ENCODE peak calls at places on chromosomes 12 and 14, in four cellular contexts. N, M, Q and T are unnamed samples.
A peak's percentile ranks its signal among the peaks of the same experiment; 100 is the strongest.

GRCh38 chr14:51302319-51303030 is 62.4 kb downstream of the TMX1 start:
- DNase-seq in N (no peak), M (no peak), Q (no peak), T (no peak)

GRCh38 chr14:90301580-90302181 is 30.1 kb downstream of the NRDE2 start:
- DNase-seq in N (no peak), M (peak; percentile 66), Q (no peak), T (no peak)

GRCh38 chr12:132278421-132279183 is 50.8 kb downstream of the GALNT9 start:
- DNase-seq in N (no peak), M (no peak), Q (no peak), T (no peak)

GRCh38 chr14:82447586-82447985 is 913.9 kb upstream of the SEL1L start:
- DNase-seq in N (no peak), M (no peak), Q (no peak), T (no peak)

GRCh38 chr14:61332658-61333029 is 11.3 kb downstream of the PRKCH start:
- DNase-seq in N (no peak), M (no peak), Q (no peak), T (no peak)

GRCh38 chr14:61528591-61529021 is 166.7 kb upstream of the HIF1A start:
- DNase-seq in N (no peak), M (peak; percentile 93), Q (no peak), T (peak; percentile 85)

GRCh38 chr12:92149563-92149962 is 3.9 kb upstream of the BTG1 start:
- DNase-seq in N (no peak), M (no peak), Q (no peak), T (no peak)

GRCh38 chr14:78088941-78089340 is 81.2 kb upstream of the NRXN3 start:
- DNase-seq in N (no peak), M (no peak), Q (no peak), T (no peak)

GRCh38 chr12:44873898-44874297 is 2.2 kb downstream of the NELL2 start:
- DNase-seq in N (no peak), M (peak; percentile 38), Q (no peak), T (no peak)

GRCh38 chr12:127308148-127308547 is 958.8 kb upstream of the TMEM132C start:
- DNase-seq in N (no peak), M (no peak), Q (no peak), T (no peak)

GRCh38 chr14:50018236-50019210 is 97.8 kb downstream of the VCPKMT start:
- DNase-seq in N (no peak), M (peak; percentile 63), Q (no peak), T (no peak)

GRCh38 chr12:94207467-94208432 is 59.4 kb downstream of the PLXNC1 start:
- DNase-seq in N (no peak), M (no peak), Q (no peak), T (no peak)

GRCh38 chr14:61476737-61477410 is 155.5 kb downstream of the PRKCH start:
- DNase-seq in N (no peak), M (peak; percentile 85), Q (no peak), T (peak; percentile 53)

GRCh38 chr14:77318006-77318553 is 2.6 kb downstream of the POMT2 start:
- DNase-seq in N (no peak), M (no peak), Q (no peak), T (no peak)

GRCh38 chr12:75814856-75815754 is 216.5 kb downstream of the PHLDA1 start:
- DNase-seq in N (peak; percentile 12), M (peak; percentile 96), Q (no peak), T (peak; percentile 92)

GRCh38 chr14:74856366-74856765 is 19.6 kb downstream of the PROX2 start:
- DNase-seq in N (no peak), M (no peak), Q (no peak), T (no peak)

GRCh38 chr12:93860659-93861373 is 183.6 kb downstream of the CRADD start:
- DNase-seq in N (no peak), M (no peak), Q (no peak), T (peak; percentile 28)

GRCh38 chr12:113479578-113480335 is 8.1 kb upstream of the LHX5 start:
- DNase-seq in N (no peak), M (peak; percentile 62), Q (no peak), T (peak; percentile 7)

GRCh38 chr12:116002890-116003536 is 274.5 kb downstream of the MED13L start:
- DNase-seq in N (no peak), M (peak; percentile 38), Q (no peak), T (no peak)

GRCh38 chr12:66755727-66756395 is 77.0 kb upstream of the GRIP1 start:
- DNase-seq in N (no peak), M (no peak), Q (no peak), T (no peak)

GRCh38 chr14:74720526-74720925 is 7.6 kb downstream of the FCF1 start:
- DNase-seq in N (no peak), M (peak; percentile 56), Q (no peak), T (no peak)

GRCh38 chr14:50844397-50844796 is 13.4 kb upstream of the NIN start:
- DNase-seq in N (no peak), M (no peak), Q (no peak), T (no peak)

GRCh38 chr14:93332032-93332852 is 594 bp downstream of the BTBD7 start:
- DNase-seq in N (no peak), M (peak; percentile 72), Q (no peak), T (no peak)

GRCh38 chr14:34256223-34256622 is 205.8 kb downstream of the SPTSSA start:
- DNase-seq in N (no peak), M (no peak), Q (no peak), T (no peak)

GRCh38 chr12:95126076-95126475 is 52.7 kb upstream of the NR2C1 start:
- DNase-seq in N (no peak), M (no peak), Q (no peak), T (no peak)

GRCh38 chr14:104560586-104560945 is 19.0 kb upstream of the C14orf180 start:
- DNase-seq in N (no peak), M (no peak), Q (no peak), T (no peak)

GRCh38 chr12:78096909-78097597 is 266.4 kb downstream of the NAV3 start:
- DNase-seq in N (no peak), M (peak; percentile 60), Q (no peak), T (no peak)

GRCh38 chr12:131830335-131831020 is 2.3 kb downstream of the MMP17 start:
- DNase-seq in N (no peak), M (peak; percentile 97), Q (peak; percentile 68), T (no peak)

GRCh38 chr12:110741795-110742717 is 635 bp downstream of the PPP1CC start:
- DNase-seq in N (no peak), M (peak; percentile 70), Q (no peak), T (no peak)

GRCh38 chr14:99036594-99037293 is 235.3 kb downstream of the BCL11B start:
- DNase-seq in N (no peak), M (no peak), Q (no peak), T (no peak)
- H3K4me3 ChIP-seq in N (peak overlapping the region; percentile 67), M (peak overlapping the region; percentile 47), Q (no peak overlapping the region), T (no peak overlapping the region)

GRCh38 chr12:57623385-57623784 is 9.6 kb downstream of the B4GALNT1 start:
- DNase-seq in N (no peak), M (no peak), Q (no peak), T (no peak)
- H3K27me3 ChIP-seq in N (no peaks in the 10 kb centered on the region), M (peaks cover 14% of the 10 kb centered on the region), Q (no peaks in the 10 kb centered on the region), T (peaks cover 92% of the 10 kb centered on the region)

GRCh38 chr12:52689239-52689638 is 9.0 kb upstream of the KRT1 start:
- DNase-seq in N (no peak), M (no peak), Q (no peak), T (no peak)
- H3K36me3 ChIP-seq in N (no peaks in the 10 kb centered on the region), M (no peaks in the 10 kb centered on the region), Q (no peaks in the 10 kb centered on the region), T (no peaks in the 10 kb centered on the region)

GRCh38 chr12:12079291-12079690 is 8.6 kb downstream of the BCL2L14 start:
- DNase-seq in N (no peak), M (peak; percentile 64), Q (no peak), T (no peak)
- H3K4me3 ChIP-seq in N (no peak overlapping the region), M (no peak overlapping the region), Q (no peak overlapping the region), T (no peak overlapping the region)

DNA sequence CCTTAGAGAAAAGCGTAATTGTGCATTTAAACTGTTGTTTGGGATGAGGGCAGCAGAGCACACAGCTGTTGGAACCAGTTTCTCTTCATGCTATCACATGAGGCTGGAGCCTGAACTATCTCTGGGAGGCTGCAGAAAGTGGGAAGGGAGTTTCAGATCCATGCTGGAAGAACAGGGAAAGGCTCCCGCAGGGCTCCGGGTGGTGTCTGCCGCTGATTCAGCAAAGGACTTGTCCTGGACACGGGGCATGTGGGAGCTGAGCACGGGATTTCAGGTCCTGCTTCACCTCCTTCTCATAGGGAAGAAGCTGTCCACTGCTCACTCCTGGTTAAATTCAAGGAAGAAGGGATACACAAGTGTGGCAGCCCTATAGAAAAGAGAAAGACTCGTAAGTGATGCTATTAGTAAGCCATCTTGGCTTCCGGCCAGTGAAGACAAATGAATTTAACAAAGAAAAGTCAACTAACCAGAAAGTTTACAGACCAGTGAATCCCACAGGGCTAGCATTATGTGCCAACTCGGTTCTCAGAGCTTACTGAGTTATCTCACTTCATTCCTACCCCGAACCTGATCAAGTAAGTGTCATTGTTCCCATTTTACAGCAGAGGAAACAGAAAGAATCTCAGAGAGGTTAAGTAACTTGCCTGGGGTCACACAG is 6.7 kb upstream of the FZD10 start:
- DNase-seq in N (no peak), M (no peak), Q (no peak), T (peak; percentile 42)
- H3K27me3 ChIP-seq in N (no peaks in the 10 kb centered on the region), M (peaks cover 11% of the 10 kb centered on the region), Q (peaks cover 89% of the 10 kb centered on the region), T (peaks cover 17% of the 10 kb centered on the region)

GRCh38 chr14:65074449-65075155 is 27.7 kb downstream of the MAX start:
- DNase-seq in N (no peak), M (no peak), Q (no peak), T (no peak)

GRCh38 chr14:65071544-65071943 is 30.8 kb downstream of the MAX start:
- DNase-seq in N (no peak), M (no peak), Q (no peak), T (no peak)

GRCh38 chr14:65072256-65072655 is 30.1 kb downstream of the MAX start:
- DNase-seq in N (no peak), M (no peak), Q (no peak), T (no peak)

GRCh38 chr14:65073605-65074201 is 28.6 kb downstream of the MAX start:
- DNase-seq in N (no peak), M (no peak), Q (no peak), T (no peak)

GRCh38 chr14:65072937-65073336 is 29.4 kb downstream of the MAX start:
- DNase-seq in N (no peak), M (no peak), Q (no peak), T (no peak)
- H3K36me3 ChIP-seq in N (peaks cover 11% of the 10 kb centered on the region), M (peaks cover 25% of the 10 kb centered on the region), Q (peaks cover 56% of the 10 kb centered on the region), T (no peaks in the 10 kb centered on the region)

DNA sequence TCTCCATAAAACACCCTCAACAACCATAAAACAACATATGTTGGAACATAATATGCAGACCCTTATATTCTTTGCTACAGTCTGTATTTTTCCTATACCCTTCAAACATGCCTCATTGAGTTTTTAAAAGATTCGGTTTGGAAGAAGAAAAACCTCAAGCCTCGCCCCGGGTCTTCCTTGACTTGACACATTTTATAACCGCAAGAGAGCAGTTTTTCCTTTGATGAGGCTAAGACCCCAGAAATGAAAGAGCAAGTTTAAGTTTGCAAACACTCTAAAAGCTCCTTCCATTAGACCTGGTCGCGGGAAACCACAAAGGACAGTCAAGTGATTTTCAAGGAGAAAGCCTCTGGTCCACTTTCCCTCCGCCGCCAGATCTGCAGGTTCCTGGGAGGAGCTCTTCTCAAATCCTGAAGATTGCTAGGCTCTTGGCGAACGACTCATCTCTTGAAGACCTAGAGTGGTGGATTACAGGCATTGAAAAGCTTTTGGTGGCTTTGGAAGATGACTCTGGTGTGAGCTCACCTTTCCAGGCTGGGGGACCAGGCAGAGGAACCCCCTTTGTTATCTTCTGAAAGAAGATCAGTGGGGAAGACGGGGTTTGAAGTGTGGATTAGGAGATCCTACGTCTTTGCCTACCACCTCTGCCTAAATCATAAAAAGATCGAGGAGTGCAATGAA is at the start of gene ASCL4:
- DNase-seq in N (no peak), M (no peak), Q (no peak), T (no peak)
- H3K4me3 ChIP-seq in N (peak within 1 kb of the TSS; percentile 52), M (no peak within 1 kb of the TSS), Q (peak within 1 kb of the TSS; percentile 50), T (no peak within 1 kb of the TSS)

GRCh38 chr14:69571449-69571878 is 3.2 kb downstream of the CCDC177 start:
- DNase-seq in N (no peak), M (peak; percentile 33), Q (no peak), T (no peak)
- H3K27me3 ChIP-seq in N (no peaks in the 10 kb centered on the region), M (peaks cover 82% of the 10 kb centered on the region), Q (peaks cover 40% of the 10 kb centered on the region), T (peaks cover 77% of the 10 kb centered on the region)